ENCODE peak calls at places on chromosomes 11 and 22, in nine cellular contexts. G is ACHN, A is RCC 7860, S is astrocyte of the spinal cord, J is heart left ventricle, H is DMS 273 treated with DMSO at 0.1 percent for 48 hours, C is PC-9, E is HAP-1, Y is hypothalamus. V is an unnamed sample.

GRCh38 chr11:76252625-76253024 is 46.3 kb upstream of the WNT11 start:
- DNase-seq in G (no peak), A (no peak), S (no peak), J (no peak), H (peak; percentile 81), C (no peak), E (no peak), Y (no peak), V (no peak)

GRCh38 chr11:73623651-73624050 is 22.7 kb upstream of the PLEKHB1 start:
- DNase-seq in G (no peak), A (no peak), S (no peak), J (no peak), H (no peak), C (no peak), E (no peak), Y (no peak), V (no peak)

GRCh38 chr22:47610281-47610680 is 847.8 kb downstream of the TBC1D22A start:
- DNase-seq in G (no peak), A (no peak), S (no peak), J (no peak), H (no peak), C (no peak), E (no peak), Y (no peak), V (no peak)

GRCh38 chr22:32801436-32802290 is at the start of gene TIMP3:
- DNase-seq in G (no peak), A (no peak), S (peak; percentile 85), J (peak; percentile 91), H (peak; percentile 11), C (peak; percentile 78), E (peak; percentile 83), Y (peak; percentile 26), V (peak; percentile 90)

GRCh38 chr11:81874627-81875026 is 859.0 kb downstream of the FAM181B start:
- DNase-seq in G (no peak), A (no peak), S (no peak), J (no peak), H (no peak), C (no peak), E (no peak), Y (no peak), V (no peak)

GRCh38 chr22:20034143-20034542 is 13.2 kb downstream of the TANGO2 start:
- DNase-seq in G (no peak), A (no peak), S (no peak), J (no peak), H (no peak), C (no peak), E (no peak), Y (no peak), V (no peak)

GRCh38 chr11:62592989-62593421 is 1.7 kb upstream of the TUT1 start:
- DNase-seq in G (no peak), A (no peak), S (no peak), J (no peak), H (no peak), C (no peak), E (no peak), Y (no peak), V (no peak)

GRCh38 chr22:24843048-24843447 is 37.0 kb downstream of the SGSM1 start:
- DNase-seq in G (no peak), A (no peak), S (no peak), J (no peak), H (no peak), C (no peak), E (peak; percentile 22), Y (no peak), V (no peak)

GRCh38 chr11:94926698-94927237 is 46.6 kb downstream of the CWC15 start:
- DNase-seq in G (peak; percentile 5), A (no peak), S (peak; percentile 96), J (peak; percentile 89), H (no peak), C (peak; percentile 80), E (no peak), Y (no peak), V (no peak)

GRCh38 chr11:8247312-8247711 is 16.4 kb downstream of the LMO1 start:
- DNase-seq in G (peak; percentile 25), A (no peak), S (no peak), J (no peak), H (no peak), C (no peak), E (peak; percentile 43), Y (no peak), V (no peak)

GRCh38 chr11:7028141-7028540 is 7.9 kb downstream of the NLRP14 start:
- DNase-seq in G (no peak), A (no peak), S (no peak), J (no peak), H (no peak), C (no peak), E (no peak), Y (no peak), V (no peak)

GRCh38 chr11:35812850-35813249 is 131.0 kb upstream of the LDLRAD3 start:
- DNase-seq in G (no peak), A (no peak), S (no peak), J (peak; percentile 75), H (no peak), C (no peak), E (no peak), Y (no peak), V (no peak)

GRCh38 chr11:133443361-133443760 is 88.9 kb downstream of the OPCML start:
- DNase-seq in G (no peak), A (no peak), S (no peak), J (no peak), H (no peak), C (no peak), E (no peak), Y (no peak), V (no peak)

GRCh38 chr11:107590460-107591097 is 368 bp upstream of the ELMOD1 start:
- DNase-seq in G (no peak), A (no peak), S (no peak), J (no peak), H (no peak), C (no peak), E (no peak), Y (no peak), V (no peak)

GRCh38 chr22:41481131-41481830 is 12.4 kb downstream of the ACO2 start:
- DNase-seq in G (peak; percentile 10), A (peak; percentile 16), S (peak; percentile 29), J (peak; percentile 46), H (no peak), C (no peak), E (no peak), Y (no peak), V (peak; percentile 8)

GRCh38 chr22:24553597-24554315 is 1.2 kb downstream of the GUCD1 start:
- DNase-seq in G (no peak), A (no peak), S (peak; percentile 3), J (peak; percentile 31), H (no peak), C (no peak), E (no peak), Y (no peak), V (no peak)

GRCh38 chr11:72686639-72687215 is 12.5 kb upstream of the PDE2A start:
- DNase-seq in G (no peak), A (no peak), S (no peak), J (no peak), H (no peak), C (no peak), E (no peak), Y (no peak), V (no peak)

GRCh38 chr22:17411213-17411612 is 42.0 kb downstream of the CECR2 start:
- DNase-seq in G (no peak), A (no peak), S (no peak), J (peak; percentile 43), H (peak; percentile 93), C (no peak), E (no peak), Y (no peak), V (no peak)

GRCh38 chr11:69481393-69481844 is at the start of gene LINC01488:
- DNase-seq in G (no peak), A (no peak), S (no peak), J (no peak), H (no peak), C (no peak), E (no peak), Y (no peak), V (peak; percentile 24)

GRCh38 chr11:85725510-85726258 is 39.7 kb upstream of the CCDC89 start:
- DNase-seq in G (peak; percentile 80), A (peak; percentile 85), S (peak; percentile 91), J (no peak), H (no peak), C (peak; percentile 87), E (no peak), Y (no peak), V (no peak)

GRCh38 chr11:44765676-44766075 is 38.9 kb downstream of the TSPAN18 start:
- DNase-seq in G (no peak), A (no peak), S (no peak), J (no peak), H (no peak), C (no peak), E (no peak), Y (no peak), V (no peak)

GRCh38 chr11:1151366-1152315 is 6.1 kb upstream of the MUC5AC start:
- DNase-seq in G (no peak), A (no peak), S (no peak), J (no peak), H (no peak), C (peak; percentile 55), E (no peak), Y (no peak), V (peak; percentile 1)

GRCh38 chr22:48319321-48320047 is 1508.2 kb downstream of the BRD1 start:
- DNase-seq in G (no peak), A (no peak), S (no peak), J (no peak), H (no peak), C (no peak), E (no peak), Y (no peak), V (no peak)

GRCh38 chr11:47645500-47645899 is 3.1 kb upstream of the MTCH2 start:
- DNase-seq in G (no peak), A (no peak), S (no peak), J (no peak), H (no peak), C (no peak), E (no peak), Y (no peak), V (no peak)

GRCh38 chr11:26806209-26806608 is 84.3 kb upstream of the SLC5A12 start:
- DNase-seq in G (no peak), A (no peak), S (no peak), J (no peak), H (no peak), C (no peak), E (no peak), Y (no peak), V (no peak)

GRCh38 chr11:125074511-125075241 is 11.6 kb downstream of the SLC37A2 start:
- DNase-seq in G (no peak), A (no peak), S (no peak), J (no peak), H (no peak), C (no peak), E (no peak), Y (no peak), V (no peak)

GRCh38 chr22:48744283-48744641 is 1083.4 kb downstream of the BRD1 start:
- DNase-seq in G (no peak), A (no peak), S (no peak), J (no peak), H (no peak), C (no peak), E (no peak), Y (no peak), V (no peak)

GRCh38 chr22:17576475-17576874 is 13.2 kb downstream of the SLC25A18 start:
- DNase-seq in G (peak; percentile 54), A (peak; percentile 74), S (peak; percentile 96), J (no peak), H (no peak), C (peak; percentile 94), E (no peak), Y (no peak), V (no peak)

GRCh38 chr11:102430158-102430836 is 22.3 kb downstream of the TMEM123 start:
- DNase-seq in G (no peak), A (peak; percentile 47), S (peak; percentile 62), J (no peak), H (no peak), C (no peak), E (no peak), Y (no peak), V (no peak)

GRCh38 chr11:127345819-127346459 is 345.4 kb upstream of the KIRREL3 start:
- DNase-seq in G (peak; percentile 18), A (no peak), S (peak; percentile 22), J (peak; percentile 19), H (no peak), C (no peak), E (peak; percentile 41), Y (peak; percentile 14), V (peak; percentile 22)

GRCh38 chr22:35910013-35910860 is 118.4 kb downstream of the RBFOX2 start:
- DNase-seq in G (no peak), A (peak; percentile 14), S (peak; percentile 25), J (no peak), H (no peak), C (no peak), E (no peak), Y (no peak), V (no peak)